ENCODE peak calls at places on chromosomes 1 and 21, in eight cellular contexts. M, S, A, L, J, X, B and O are unnamed samples.

GRCh38 chr1:26529655-26530539 is at the start of gene RPS6KA1:
- DNase-seq in M (peak), S (peak), A (peak), L (peak), J (no peak), X (peak), B (peak), O (no peak)

GRCh38 chr21:38773108-38774061 is 32.3 kb upstream of the ETS2 start:
- DNase-seq in M (peak), S (no peak), A (peak), L (no peak), J (peak), X (no peak), B (no peak), O (peak)

GRCh38 chr21:18443686-18444085 is 40.1 kb upstream of the TMPRSS15 start:
- DNase-seq in M (no peak), S (no peak), A (no peak), L (no peak), J (no peak), X (peak), B (no peak), O (no peak)

GRCh38 chr1:25771246-25772114 is 28.5 kb upstream of the SELENON start:
- DNase-seq in M (no peak), S (peak), A (no peak), L (peak), J (no peak), X (peak), B (peak), O (peak)

GRCh38 chr1:25431495-25432363 is 1.0 kb downstream of the MACO1 start:
- DNase-seq in M (no peak), S (no peak), A (peak), L (peak), J (no peak), X (no peak), B (no peak), O (no peak)

GRCh38 chr1:201346337-201346939 is 31.0 kb downstream of the TNNT2 start:
- DNase-seq in M (peak), S (no peak), A (peak), L (no peak), J (peak), X (peak), B (peak), O (no peak)

GRCh38 chr21:43957629-43958362 is 54.3 kb upstream of the TRAPPC10 start:
- DNase-seq in M (no peak), S (no peak), A (no peak), L (no peak), J (no peak), X (no peak), B (no peak), O (no peak)

GRCh38 chr1:221310180-221310579 is 430.9 kb downstream of the HLX start:
- DNase-seq in M (no peak), S (no peak), A (no peak), L (no peak), J (no peak), X (no peak), B (no peak), O (no peak)

GRCh38 chr1:165544996-165545395 is 1.2 kb downstream of the LRRC52 start:
- DNase-seq in M (no peak), S (no peak), A (no peak), L (no peak), J (no peak), X (no peak), B (no peak), O (no peak)

GRCh38 chr1:165542647-165543046 is 1.2 kb upstream of the LRRC52 start:
- DNase-seq in M (no peak), S (no peak), A (no peak), L (no peak), J (no peak), X (no peak), B (no peak), O (no peak)

GRCh38 chr1:165542015-165542631 is 1.7 kb upstream of the LRRC52 start:
- DNase-seq in M (no peak), S (no peak), A (no peak), L (no peak), J (no peak), X (no peak), B (no peak), O (no peak)

GRCh38 chr1:165545974-165546373 is 2.2 kb downstream of the LRRC52 start:
- DNase-seq in M (no peak), S (no peak), A (no peak), L (no peak), J (no peak), X (no peak), B (no peak), O (no peak)

GRCh38 chr1:165543651-165544452 is at the start of gene LRRC52:
- DNase-seq in M (no peak), S (no peak), A (no peak), L (no peak), J (no peak), X (peak), B (peak), O (no peak)
- TF ChIP-seq CTCF in M (no peak), S (no peak), A (no peak), L (no peak), J (no peak), X (no peak), B (no peak), O (no peak)

DNA sequence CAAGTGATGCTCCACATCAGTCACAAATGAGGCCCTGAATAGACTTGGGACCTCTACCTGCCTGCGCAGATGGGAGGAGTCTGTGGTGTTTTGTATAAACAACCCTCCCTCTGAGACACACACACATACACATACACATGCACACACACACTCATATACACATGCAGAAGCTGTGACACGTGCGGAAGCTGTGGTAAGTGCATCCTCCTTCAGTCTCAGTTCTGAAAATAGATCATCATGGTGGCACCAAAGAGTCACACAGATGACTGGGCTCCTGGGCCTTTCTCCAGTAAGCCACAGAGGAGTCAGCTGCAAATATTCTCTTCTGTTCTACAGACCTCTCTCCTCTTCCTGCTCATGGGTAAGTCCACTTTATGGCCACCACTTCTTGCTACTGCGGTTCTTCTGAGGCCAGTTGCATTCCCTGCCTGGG is at the start of gene LY9:
- DNase-seq in M (no peak), S (peak), A (no peak), L (no peak), J (no peak), X (no peak), B (no peak), O (no peak)
- H3K4me3 ChIP-seq in M (no peak), S (peak), A (no peak), L (no peak), J (no peak), X (peak), B (no peak), O (no peak)

GRCh38 chr1:164515932-164516331 is 43.1 kb upstream of the PBX1 start:
- DNase-seq in M (peak), S (no peak), A (peak), L (no peak), J (no peak), X (no peak), B (no peak), O (no peak)

GRCh38 chr1:164515221-164515620 is 43.8 kb upstream of the PBX1 start:
- DNase-seq in M (no peak), S (no peak), A (no peak), L (no peak), J (no peak), X (no peak), B (no peak), O (no peak)

GRCh38 chr1:164519426-164519825 is 39.6 kb upstream of the PBX1 start:
- DNase-seq in M (no peak), S (no peak), A (no peak), L (no peak), J (no peak), X (no peak), B (no peak), O (no peak)

GRCh38 chr1:164524810-164525209 is 34.2 kb upstream of the PBX1 start:
- DNase-seq in M (peak), S (no peak), A (peak), L (no peak), J (no peak), X (no peak), B (no peak), O (no peak)

DNA sequence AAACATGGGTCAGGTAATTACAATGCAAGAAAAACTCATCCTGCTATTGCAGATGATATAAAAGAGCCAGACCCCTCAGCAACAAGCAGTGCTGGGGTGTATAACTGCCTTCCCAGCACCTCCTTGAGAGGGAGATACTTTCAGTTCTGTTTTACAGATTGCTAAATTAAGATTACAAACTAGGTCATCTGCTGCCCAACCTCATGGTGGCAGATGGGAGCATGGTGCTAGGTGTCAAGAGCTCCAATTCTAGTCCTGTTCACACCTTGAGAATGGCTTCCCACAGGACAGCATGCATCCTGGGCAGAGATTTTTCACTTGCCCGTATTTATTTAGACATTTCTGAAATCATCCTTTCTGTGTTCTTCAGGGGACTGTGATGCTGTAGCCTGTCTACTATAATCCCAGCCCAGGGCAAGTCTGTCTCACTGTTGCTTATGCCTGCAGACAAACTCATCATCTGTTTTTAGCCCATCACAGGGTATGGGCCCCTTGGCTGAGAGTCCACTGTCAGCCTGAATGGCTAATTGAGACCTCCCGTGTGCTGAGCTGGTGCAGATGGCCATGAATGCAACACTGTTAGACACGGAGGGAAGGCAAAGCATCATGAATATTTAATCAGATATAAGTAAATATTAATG is 40.2 kb upstream of the PBX1 start:
- DNase-seq in M (no peak), S (no peak), A (no peak), L (no peak), J (no peak), X (no peak), B (no peak), O (no peak)
- TF ChIP-seq CTCF in M (no peak), S (no peak), A (peak), L (no peak), J (no peak), X (no peak), B (no peak), O (no peak)

DNA sequence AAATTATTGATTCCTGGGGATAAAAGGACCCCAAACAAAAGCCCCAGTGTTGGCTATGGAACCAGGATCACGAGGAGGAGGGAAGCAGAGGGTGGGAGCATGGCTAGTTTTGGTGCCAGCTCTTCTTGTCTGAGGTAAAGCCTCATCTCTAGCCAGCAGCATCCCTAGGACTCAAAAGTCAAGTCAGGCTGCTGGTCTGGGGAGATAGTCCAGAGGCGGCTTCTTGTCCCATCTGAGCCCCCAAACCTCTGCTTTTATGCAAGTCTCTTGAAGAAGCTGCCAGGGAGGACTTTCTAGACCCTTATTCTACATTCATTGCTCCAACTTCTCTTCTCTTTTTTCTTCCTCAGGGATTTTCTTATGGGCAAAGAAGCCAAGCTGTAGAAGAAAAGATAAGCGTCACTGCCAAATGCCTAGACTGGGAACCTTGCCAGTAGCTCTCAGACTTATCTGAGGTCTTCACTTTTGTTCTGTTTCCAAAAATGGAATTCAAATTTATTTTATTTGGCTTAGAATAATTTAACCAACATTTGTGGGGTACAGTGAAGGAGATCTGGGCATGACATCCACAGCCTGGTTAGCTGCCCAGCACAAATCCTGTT is 6.9 kb upstream of the ANKRD35 start:
- DNase-seq in M (peak), S (no peak), A (peak), L (peak), J (no peak), X (peak), B (no peak), O (no peak)
- H3K4me3 ChIP-seq in M (no peak), S (no peak), A (peak), L (no peak), J (no peak), X (peak), B (peak), O (no peak)